ENCODE peak calls at places on chromosome 2, in seven cellular contexts. J is fibroblast of lung, U is neural progenitor cell, P is IMR-90, W is mesendoderm, X is adipocyte, O is HCT116. F is an unnamed sample.

GRCh38 chr2:170498559-170498958 is 216.6 kb upstream of the SP5 start:
- DNase-seq in J (no peak), U (peak; percentile 29), P (no peak), W (no peak), X (no peak), O (no peak), F (no peak)

GRCh38 chr2:163768881-163769681 is 33.3 kb upstream of the FIGN start:
- DNase-seq in J (no peak), U (no peak), P (no peak), W (no peak), X (no peak), O (no peak), F (no peak)

GRCh38 chr2:217942731-217943335 is 60.0 kb downstream of the TNS1 start:
- DNase-seq in J (no peak), U (no peak), P (no peak), W (no peak), X (no peak), O (no peak), F (peak; percentile 78)

GRCh38 chr2:10202136-10202535 is 79.6 kb downstream of the RRM2 start:
- DNase-seq in J (no peak), U (no peak), P (peak; percentile 43), W (no peak), X (peak; percentile 4), O (no peak), F (no peak)

GRCh38 chr2:214193943-214194342 is 216.9 kb upstream of the VWC2L start:
- DNase-seq in J (peak; percentile 9), U (no peak), P (peak; percentile 79), W (no peak), X (peak; percentile 83), O (peak; percentile 2), F (no peak)

GRCh38 chr2:28400434-28400833 is 7.8 kb downstream of the FOSL2 start:
- DNase-seq in J (no peak), U (peak; percentile 73), P (no peak), W (no peak), X (no peak), O (no peak), F (no peak)

GRCh38 chr2:235002198-235003095 is 50.6 kb downstream of the SH3BP4 start:
- DNase-seq in J (peak; percentile 77), U (no peak), P (peak; percentile 58), W (peak; percentile 65), X (peak; percentile 42), O (no peak), F (no peak)

GRCh38 chr2:65228249-65228750 is 669 bp downstream of the ACTR2 start:
- DNase-seq in J (peak; percentile 61), U (no peak), P (peak; percentile 39), W (peak; percentile 66), X (no peak), O (no peak), F (no peak)

GRCh38 chr2:86020984-86021383 is 84.7 kb downstream of the POLR1A start:
- DNase-seq in J (peak; percentile 69), U (no peak), P (peak; percentile 70), W (no peak), X (peak; percentile 20), O (no peak), F (no peak)

GRCh38 chr2:196233808-196234501 is 62.6 kb upstream of the STK17B start:
- DNase-seq in J (no peak), U (no peak), P (peak; percentile 27), W (no peak), X (peak; percentile 29), O (no peak), F (no peak)

GRCh38 chr2:233107011-233107410 is 46.9 kb downstream of the INPP5D start:
- DNase-seq in J (no peak), U (no peak), P (no peak), W (no peak), X (no peak), O (no peak), F (no peak)

GRCh38 chr2:64945973-64946736 is 43.0 kb upstream of the SLC1A4 start:
- DNase-seq in J (no peak), U (peak; percentile 5), P (peak; percentile 17), W (no peak), X (no peak), O (no peak), F (no peak)

GRCh38 chr2:236644502-236644911 is 74.9 kb downstream of the ACKR3 start:
- DNase-seq in J (no peak), U (no peak), P (no peak), W (no peak), X (no peak), O (no peak), F (peak; percentile 29)

GRCh38 chr2:16719409-16719808 is 53.8 kb upstream of the CYRIA start:
- DNase-seq in J (no peak), U (no peak), P (no peak), W (no peak), X (no peak), O (no peak), F (no peak)

GRCh38 chr2:239307921-239308620 is 92.7 kb downstream of the HDAC4 start:
- DNase-seq in J (no peak), U (no peak), P (no peak), W (peak; percentile 45), X (peak; percentile 13), O (no peak), F (peak; percentile 70)

GRCh38 chr2:239307221-239307569 is 93.6 kb downstream of the HDAC4 start:
- DNase-seq in J (no peak), U (no peak), P (no peak), W (no peak), X (no peak), O (no peak), F (peak; percentile 49)

GRCh38 chr2:239309398-239310245 is 91.2 kb downstream of the HDAC4 start:
- DNase-seq in J (no peak), U (no peak), P (no peak), W (no peak), X (no peak), O (no peak), F (peak; percentile 58)

GRCh38 chr2:239310401-239311061 is 90.3 kb downstream of the HDAC4 start:
- DNase-seq in J (no peak), U (no peak), P (no peak), W (no peak), X (no peak), O (no peak), F (no peak)

GRCh38 chr2:239308696-239309397 is 92.0 kb downstream of the HDAC4 start:
- DNase-seq in J (peak; percentile 82), U (no peak), P (peak; percentile 80), W (no peak), X (peak; percentile 85), O (no peak), F (peak; percentile 66)
- H3K9ac ChIP-seq in J (peak overlapping the region; percentile 6), U (no peak overlapping the region), P (peak overlapping the region; percentile 50), W (no peak overlapping the region), X (peak overlapping the region; percentile 87), O (no peak overlapping the region), F (peak overlapping the region; percentile 46)

GRCh38 chr2:112065486-112065885 is 10.4 kb downstream of the TMEM87B start:
- DNase-seq in J (no peak), U (no peak), P (no peak), W (no peak), X (no peak), O (no peak), F (no peak)
- H3K36me3 ChIP-seq in J (peaks cover 10% of the 10 kb centered on the region), U (no peaks in the 10 kb centered on the region), P (peaks cover 33% of the 10 kb centered on the region), W (peaks cover 2% of the 10 kb centered on the region), X (peaks cover 77% of the 10 kb centered on the region), O (peaks cover 10% of the 10 kb centered on the region), F (peaks cover 16% of the 10 kb centered on the region)

DNA sequence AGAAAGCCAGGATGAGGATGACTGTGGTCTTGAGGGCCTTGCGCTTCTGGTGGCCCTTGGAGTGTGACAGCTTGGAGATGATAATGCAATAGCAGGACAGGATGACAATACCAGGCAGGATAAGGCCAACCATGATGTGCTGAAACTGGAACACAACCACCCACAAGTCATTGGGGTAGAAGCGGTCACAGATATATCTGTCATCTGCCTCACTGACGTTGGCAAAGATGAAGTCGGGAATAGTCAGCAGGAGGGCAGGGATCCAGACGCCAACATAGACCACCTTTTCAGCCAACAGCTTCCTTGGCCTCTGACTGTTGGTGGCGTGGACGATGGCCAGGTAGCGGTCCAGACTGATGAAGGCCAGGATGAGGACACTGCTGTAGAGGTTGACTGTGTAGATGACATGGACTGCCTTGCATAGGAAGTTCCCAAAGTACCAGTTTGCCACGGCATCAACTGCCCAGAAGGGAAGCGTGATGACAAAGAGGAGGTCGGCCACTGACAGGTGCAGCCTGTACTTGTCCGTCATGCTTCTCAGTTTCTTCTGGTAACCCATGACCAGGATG is 2.7 kb downstream of the CXCR4 start:
- DNase-seq in J (no peak), U (no peak), P (no peak), W (no peak), X (no peak), O (no peak), F (no peak)
- H3K4me1 ChIP-seq in J (peaks cover 2% of the 10 kb centered on the region), U (peaks cover 34% of the 10 kb centered on the region), P (peaks cover 1% of the 10 kb centered on the region), W (no peaks in the 10 kb centered on the region), X (peaks cover 18% of the 10 kb centered on the region), O (peaks cover 11% of the 10 kb centered on the region), F (peaks cover 11% of the 10 kb centered on the region)

GRCh38 chr2:71793965-71794364 is 340.6 kb downstream of the DYSF start:
- DNase-seq in J (no peak), U (no peak), P (no peak), W (no peak), X (no peak), O (no peak), F (no peak)
- H3K9ac ChIP-seq in J (no peak overlapping the region), U (no peak overlapping the region), P (no peak overlapping the region), W (no peak overlapping the region), X (no peak overlapping the region), O (no peak overlapping the region), F (no peak overlapping the region)

GRCh38 chr2:231457101-231457500 is 7.2 kb downstream of the NCL start:
- DNase-seq in J (peak; percentile 36), U (no peak), P (peak; percentile 21), W (no peak), X (no peak), O (no peak), F (no peak)
- H3K36me3 ChIP-seq in J (peaks cover 42% of the 10 kb centered on the region), U (peaks cover 60% of the 10 kb centered on the region), P (peaks cover 71% of the 10 kb centered on the region), W (peaks cover 38% of the 10 kb centered on the region), X (peaks cover 96% of the 10 kb centered on the region), O (peaks cover 86% of the 10 kb centered on the region), F (peaks cover 91% of the 10 kb centered on the region)

GRCh38 chr2:105377871-105378270 is 21.0 kb downstream of the FHL2 start:
- DNase-seq in J (no peak), U (no peak), P (no peak), W (no peak), X (no peak), O (no peak), F (no peak)

GRCh38 chr2:105378921-105379383 is 19.9 kb downstream of the FHL2 start:
- DNase-seq in J (no peak), U (no peak), P (no peak), W (no peak), X (no peak), O (no peak), F (no peak)

GRCh38 chr2:105379741-105380186 is 19.1 kb downstream of the FHL2 start:
- DNase-seq in J (no peak), U (no peak), P (no peak), W (no peak), X (no peak), O (no peak), F (no peak)

GRCh38 chr2:105376789-105377231 is 22.0 kb downstream of the FHL2 start:
- DNase-seq in J (peak; percentile 78), U (no peak), P (peak; percentile 92), W (peak; percentile 59), X (peak; percentile 59), O (no peak), F (no peak)

GRCh38 chr2:105378276-105378840 is 20.5 kb downstream of the FHL2 start:
- DNase-seq in J (no peak), U (no peak), P (no peak), W (peak; percentile 27), X (no peak), O (no peak), F (no peak)
- H3K4me1 ChIP-seq in J (peaks cover 57% of the 10 kb centered on the region), U (no peaks in the 10 kb centered on the region), P (peaks cover 64% of the 10 kb centered on the region), W (no peaks in the 10 kb centered on the region), X (peaks cover 68% of the 10 kb centered on the region), O (no peaks in the 10 kb centered on the region), F (peaks cover 22% of the 10 kb centered on the region)

GRCh38 chr2:68385907-68386287 is 20.8 kb downstream of the PLEK start:
- DNase-seq in J (no peak), U (no peak), P (no peak), W (no peak), X (no peak), O (no peak), F (no peak)
- H3K9ac ChIP-seq in J (no peak overlapping the region), U (no peak overlapping the region), P (no peak overlapping the region), W (no peak overlapping the region), X (no peak overlapping the region), O (no peak overlapping the region), F (no peak overlapping the region)